ENCODE peak calls at places on chromosomes 1 and 21, in seven cellular contexts. O is mucosa of descending colon; I is GM06990; C is lower leg skin; L is NCI-H345; Y is HFF-Myc; Q is stimulated activated CD4-positive, alpha-beta T cell treated with anti-CD3 and anti-CD28 coated beads, TNF-alpha, amount 100 ng/mL, for 4 hours. J is an unnamed sample.

GRCh38 chr1:79592707-79593106 is 586.2 kb upstream of the ADGRL4 start:
- DNase-seq in O (no peak), I (no peak), C (no peak), L (no peak), Y (no peak), Q (no peak), J (no peak)

GRCh38 chr1:19087737-19088594 is 122.1 kb downstream of the UBR4 start:
- DNase-seq in O (no peak), I (peak; percentile 49), C (no peak), L (no peak), Y (no peak), Q (no peak), J (no peak)

GRCh38 chr1:111591946-111592345 is 27.6 kb upstream of the RAP1A start:
- DNase-seq in O (no peak), I (no peak), C (no peak), L (no peak), Y (no peak), Q (no peak), J (no peak)

GRCh38 chr1:85450832-85451231 is 14.1 kb downstream of the DDAH1 start:
- DNase-seq in O (no peak), I (no peak), C (no peak), L (no peak), Y (no peak), Q (no peak), J (no peak)

GRCh38 chr1:217562229-217562878 is 68.5 kb downstream of the GPATCH2 start:
- DNase-seq in O (no peak), I (no peak), C (no peak), L (no peak), Y (peak; percentile 85), Q (no peak), J (no peak)

GRCh38 chr1:12426030-12426429 is 192.0 kb downstream of the DHRS3 start:
- DNase-seq in O (no peak), I (no peak), C (no peak), L (no peak), Y (no peak), Q (no peak), J (no peak)

GRCh38 chr1:181173761-181174371 is 85.4 kb downstream of the IER5 start:
- DNase-seq in O (no peak), I (no peak), C (peak; percentile 62), L (no peak), Y (no peak), Q (no peak), J (no peak)

GRCh38 chr1:84582802-84583587 is 8.8 kb upstream of the CTBS start:
- DNase-seq in O (peak; percentile 22), I (no peak), C (no peak), L (no peak), Y (peak; percentile 44), Q (no peak), J (no peak)

GRCh38 chr1:30407862-30408580 is 315.4 kb downstream of the MATN1 start:
- DNase-seq in O (no peak), I (no peak), C (peak; percentile 76), L (no peak), Y (no peak), Q (no peak), J (no peak)

GRCh38 chr21:25296239-25296638 is 311.0 kb downstream of the MRPL39 start:
- DNase-seq in O (no peak), I (no peak), C (no peak), L (no peak), Y (no peak), Q (no peak), J (no peak)

GRCh38 chr1:188237573-188238353 is 1409.0 kb downstream of the PLA2G4A start:
- DNase-seq in O (no peak), I (no peak), C (no peak), L (no peak), Y (no peak), Q (no peak), J (no peak)

GRCh38 chr21:43911935-43912487 is 47.0 kb downstream of the AGPAT3 start:
- DNase-seq in O (no peak), I (no peak), C (no peak), L (no peak), Y (no peak), Q (no peak), J (no peak)

GRCh38 chr1:171441278-171441677 is 44.1 kb upstream of the PRRC2C start:
- DNase-seq in O (no peak), I (no peak), C (no peak), L (no peak), Y (peak; percentile 47), Q (no peak), J (no peak)

GRCh38 chr1:7422966-7423365 is 348.1 kb upstream of the VAMP3 start:
- DNase-seq in O (no peak), I (no peak), C (peak; percentile 75), L (peak; percentile 65), Y (no peak), Q (no peak), J (no peak)

GRCh38 chr1:54342764-54343687 is 63.2 kb downstream of the SSBP3 start:
- DNase-seq in O (no peak), I (no peak), C (no peak), L (no peak), Y (no peak), Q (no peak), J (no peak)

GRCh38 chr1:171850951-171851350 is 9.7 kb downstream of the DNM3 start:
- DNase-seq in O (no peak), I (no peak), C (no peak), L (no peak), Y (no peak), Q (no peak), J (no peak)

GRCh38 chr1:39919545-39919944 is 17.8 kb upstream of the MYCL start:
- DNase-seq in O (peak; percentile 52), I (no peak), C (no peak), L (peak; percentile 84), Y (no peak), Q (peak; percentile 24), J (no peak)

GRCh38 chr1:207983044-207983443 is 72.1 kb upstream of the CD34 start:
- DNase-seq in O (peak; percentile 69), I (no peak), C (no peak), L (no peak), Y (no peak), Q (no peak), J (no peak)

GRCh38 chr1:93584238-93585003 is 97.2 kb downstream of the BCAR3 start:
- DNase-seq in O (no peak), I (no peak), C (no peak), L (no peak), Y (no peak), Q (no peak), J (no peak)

GRCh38 chr1:112700290-112701226 is 6.4 kb downstream of the RHOC start:
- DNase-seq in O (peak; percentile 98), I (peak; percentile 75), C (peak; percentile 99), L (peak; percentile 89), Y (peak; percentile 92), Q (peak; percentile 58), J (peak; percentile 40)

GRCh38 chr1:25642710-25643109 is 26.1 kb downstream of the MAN1C1 start:
- DNase-seq in O (peak; percentile 51), I (peak; percentile 34), C (peak; percentile 84), L (no peak), Y (no peak), Q (peak; percentile 52), J (peak; percentile 24)

GRCh38 chr1:40662864-40663263 is 2.6 kb downstream of the RIMS3 start:
- DNase-seq in O (no peak), I (no peak), C (no peak), L (no peak), Y (no peak), Q (no peak), J (no peak)

GRCh38 chr1:109156916-109157385 is 43.0 kb downstream of the ELAPOR1 start:
- DNase-seq in O (peak; percentile 38), I (no peak), C (no peak), L (no peak), Y (no peak), Q (no peak), J (no peak)

GRCh38 chr1:115062542-115063004 is 26.7 kb downstream of the TSPAN2 start:
- DNase-seq in O (peak; percentile 69), I (peak; percentile 76), C (no peak), L (no peak), Y (no peak), Q (peak; percentile 85), J (peak; percentile 73)

GRCh38 chr1:72281637-72282270 is 585 bp downstream of the NEGR1 start:
- DNase-seq in O (peak; percentile 4), I (no peak), C (peak; percentile 86), L (peak; percentile 65), Y (no peak), Q (no peak), J (no peak)

GRCh38 chr1:160066829-160067720 is 2.9 kb downstream of the KCNJ10 start:
- DNase-seq in O (no peak), I (no peak), C (no peak), L (no peak), Y (no peak), Q (no peak), J (no peak)

J was measured in stimulated activated CD8-positive, alpha-beta memory T cell treated with anti-CD3 and anti-CD28 coated beads, Interleukin-7, amount 100 ng/mL, for 24 hours.